ENCODE peak calls at places on chromosomes 12 and 14, in five cellular contexts. C, F, D, B and W are unnamed samples. For H3K36me3, the result is how much of the 10 kb centered on the place peaks cover.

GRCh38 chr14:54083549-54084239 is 127.1 kb upstream of the BMP4 start:
- DNase-seq in C (peak), F (no peak), D (no peak), B (no peak), W (no peak)

GRCh38 chr12:46362895-46363581 is 9.5 kb downstream of the SLC38A2 start:
- DNase-seq in C (no peak), F (no peak), D (no peak), B (no peak), W (no peak)

GRCh38 chr12:42704340-42704739 is 114.8 kb upstream of the PRICKLE1 start:
- DNase-seq in C (no peak), F (no peak), D (no peak), B (no peak), W (no peak)

GRCh38 chr12:71685312-71685906 is 473 bp upstream of the TMEM19 start:
- DNase-seq in C (no peak), F (no peak), D (no peak), B (no peak), W (no peak)

GRCh38 chr14:73463411-73463810 is 5.1 kb upstream of the NUMB start:
- DNase-seq in C (peak), F (peak), D (no peak), B (no peak), W (no peak)

GRCh38 chr12:103468837-103469236 is 26.9 kb downstream of the C12orf42 start:
- DNase-seq in C (no peak), F (no peak), D (no peak), B (no peak), W (no peak)

GRCh38 chr14:79861111-79861510 is 350.2 kb downstream of the DIO2 start:
- DNase-seq in C (peak), F (no peak), D (no peak), B (peak), W (peak)

GRCh38 chr14:61147369-61147897 is 133.7 kb downstream of the TMEM30B start:
- DNase-seq in C (no peak), F (peak), D (no peak), B (no peak), W (no peak)

GRCh38 chr12:57590536-57590891 is 478 bp upstream of the PIP4K2C start:
- DNase-seq in C (no peak), F (no peak), D (no peak), B (peak), W (no peak)

GRCh38 chr12:56202366-56202765 is 13.1 kb upstream of the SMARCC2 start:
- DNase-seq in C (no peak), F (no peak), D (no peak), B (no peak), W (no peak)

GRCh38 chr12:46470039-46470627 is 97.6 kb upstream of the SLC38A2 start:
- DNase-seq in C (no peak), F (no peak), D (no peak), B (no peak), W (no peak)

GRCh38 chr12:58503731-58504520 is 416.4 kb downstream of the LRIG3 start:
- DNase-seq in C (no peak), F (peak), D (no peak), B (no peak), W (no peak)

GRCh38 chr12:113316155-113316554 is 18.8 kb downstream of the SLC8B1 start:
- DNase-seq in C (no peak), F (no peak), D (no peak), B (no peak), W (no peak)

GRCh38 chr14:21852061-21852664 is 178.5 kb upstream of the OR4E1 start:
- DNase-seq in C (peak), F (peak), D (peak), B (peak), W (peak)

GRCh38 chr12:105292705-105293104 is 37.8 kb upstream of the C12orf75 start:
- DNase-seq in C (peak), F (peak), D (no peak), B (no peak), W (no peak)

GRCh38 chr14:51604078-51604477 is 47.6 kb upstream of the FRMD6 start:
- DNase-seq in C (no peak), F (peak), D (no peak), B (no peak), W (no peak)

GRCh38 chr12:128818065-128819022 is 5.4 kb downstream of the SLC15A4 start:
- DNase-seq in C (peak), F (peak), D (peak), B (no peak), W (peak)

GRCh38 chr14:23869078-23869719 is 84.4 kb upstream of the DHRS4 start:
- DNase-seq in C (no peak), F (no peak), D (no peak), B (no peak), W (no peak)

GRCh38 chr12:128382946-128383739 is 116.2 kb downstream of the TMEM132C start:
- DNase-seq in C (no peak), F (no peak), D (no peak), B (no peak), W (no peak)

GRCh38 chr14:84485016-84485415 is 1044.9 kb upstream of the FLRT2 start:
- DNase-seq in C (no peak), F (no peak), D (no peak), B (no peak), W (no peak)

GRCh38 chr12:90958995-90959394 is 4.0 kb upstream of the CCER1 start:
- DNase-seq in C (peak), F (peak), D (no peak), B (no peak), W (no peak)

GRCh38 chr12:27624586-27624985 is 71.7 kb upstream of the REP15 start:
- DNase-seq in C (peak), F (no peak), D (no peak), B (no peak), W (no peak)

GRCh38 chr14:75452900-75453816 is 25.3 kb downstream of the JDP2 start:
- DNase-seq in C (peak), F (peak), D (no peak), B (peak), W (no peak)

GRCh38 chr12:12531194-12531593 is 31.5 kb downstream of the DUSP16 start:
- DNase-seq in C (no peak), F (no peak), D (no peak), B (no peak), W (no peak)

GRCh38 chr12:53786411-53786810 is 34.6 kb upstream of the CISTR start:
- DNase-seq in C (no peak), F (no peak), D (no peak), B (no peak), W (no peak)

GRCh38 chr14:100486025-100486828 is 101.0 kb downstream of the BEGAIN start:
- DNase-seq in C (peak), F (peak), D (peak), B (peak), W (peak)

GRCh38 chr12:96054262-96054645 is 18.9 kb upstream of the LTA4H start:
- DNase-seq in C (no peak), F (no peak), D (no peak), B (no peak), W (no peak)

GRCh38 chr12:108322998-108323397 is 16.1 kb downstream of the CMKLR1 start:
- DNase-seq in C (no peak), F (no peak), D (no peak), B (no peak), W (no peak)

GRCh38 chr12:71626768-71627167 is 36.9 kb downstream of the ZFC3H1 start:
- DNase-seq in C (peak), F (peak), D (no peak), B (no peak), W (no peak)

GRCh38 chr12:69555461-69555860 is 29.8 kb upstream of the CCT2 start:
- DNase-seq in C (peak), F (peak), D (no peak), B (no peak), W (no peak)

GRCh38 chr12:60752589-60752988 is 1156.8 kb downstream of the SLC16A7 start:
- DNase-seq in C (no peak), F (no peak), D (no peak), B (no peak), W (no peak)

GRCh38 chr14:42407153-42407552 is 800.5 kb downstream of the LRFN5 start:
- DNase-seq in C (no peak), F (no peak), D (no peak), B (no peak), W (no peak)

GRCh38 chr12:112122823-112123690 is 2.3 kb upstream of the TRAFD1 start:
- DNase-seq in C (no peak), F (peak), D (no peak), B (no peak), W (no peak)

DNA sequence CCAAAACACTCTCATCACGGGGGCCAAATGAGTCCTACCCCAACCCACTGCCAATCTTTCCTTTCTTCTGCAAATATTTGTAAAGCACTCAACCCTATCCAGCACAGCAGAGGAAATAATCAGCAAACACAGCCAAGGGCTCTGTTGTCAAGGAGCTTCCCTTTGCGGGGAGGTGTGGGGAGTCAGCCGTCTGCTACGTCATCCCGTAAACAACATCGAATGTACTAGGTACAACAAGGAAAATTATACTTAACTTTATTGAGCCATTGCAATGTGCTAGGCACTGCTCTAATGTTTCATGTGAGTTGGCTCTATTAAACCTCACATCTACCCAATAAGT is 22.8 kb downstream of the TMEM63C start:
- DNase-seq in C (peak), F (no peak), D (no peak), B (no peak), W (no peak)
- H3K27ac ChIP-seq in C (no peak), F (no peak), D (no peak), B (no peak), W (no peak)

DNA sequence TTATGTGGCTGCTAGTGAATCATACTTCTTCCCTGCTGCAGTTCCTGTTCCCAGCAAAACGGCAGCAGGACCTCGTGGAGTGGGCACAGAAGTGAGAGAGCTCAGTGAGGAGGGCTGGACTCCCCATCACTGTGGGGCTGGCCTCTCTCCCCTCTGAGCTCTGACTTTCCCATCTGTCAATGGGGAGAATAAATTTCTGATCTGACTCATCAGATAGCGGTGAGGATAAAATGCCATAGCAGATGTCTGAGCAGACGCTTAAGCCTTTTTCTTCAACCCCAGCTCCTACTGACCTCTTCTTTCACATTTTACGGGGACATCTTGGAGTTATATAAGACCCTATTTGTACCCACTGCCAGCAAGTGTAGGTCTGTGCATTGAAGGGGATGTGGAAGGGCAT is 116.6 kb downstream of the CRACR2A start:
- DNase-seq in C (no peak), F (no peak), D (no peak), B (no peak), W (no peak)
- H3K36me3 ChIP-seq in C (under half), F (under half), D (under half), B (under half), W (under half)

DNA sequence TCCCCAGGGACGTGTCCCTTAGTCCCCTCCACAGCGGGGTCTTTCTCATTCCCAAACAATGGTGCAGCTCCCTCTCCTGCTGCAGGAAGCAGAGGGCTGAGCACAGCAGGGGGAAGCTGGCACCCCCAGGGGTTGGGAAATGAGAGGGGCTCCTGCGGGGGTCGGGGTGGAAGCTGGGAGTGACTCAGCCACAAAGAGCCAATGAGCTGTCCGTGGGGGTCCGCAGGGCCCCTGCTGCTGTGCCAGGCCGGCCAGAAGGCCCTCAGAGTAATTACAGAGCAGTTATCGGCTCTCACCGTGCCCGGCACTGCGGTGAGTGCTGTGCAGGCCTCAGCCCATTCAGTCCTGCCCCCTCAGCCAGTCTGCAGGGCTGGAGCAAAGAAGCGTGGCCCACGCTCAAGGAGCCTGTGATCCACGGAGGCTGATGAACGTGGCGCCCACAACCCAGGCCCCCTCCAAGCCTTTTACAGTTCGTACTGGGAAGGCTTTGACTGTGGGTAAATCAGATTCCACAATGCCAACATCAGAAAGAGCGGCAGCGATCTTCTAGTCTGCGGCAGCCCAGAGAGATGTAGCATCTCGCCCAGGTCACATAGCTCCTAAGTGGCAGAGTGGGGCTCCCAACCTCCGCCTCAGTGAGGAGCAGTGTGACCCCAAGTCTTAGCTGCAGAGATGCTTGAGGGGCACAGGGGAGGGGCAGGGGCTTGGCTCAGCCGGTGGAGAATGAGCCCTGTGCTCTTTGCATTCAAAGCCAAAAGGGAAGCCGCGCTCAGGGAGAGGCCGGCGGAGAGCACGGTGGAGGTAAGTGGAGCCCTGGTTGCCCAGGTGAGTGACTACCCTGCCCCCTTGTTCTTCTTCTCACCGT is 43.4 kb downstream of the SLC6A12 start:
- DNase-seq in C (no peak), F (no peak), D (no peak), B (no peak), W (no peak)
- H2AFZ ChIP-seq in C (no peak), F (no peak), D (no peak), B (no peak), W (no peak)

GRCh38 chr12:15216036-15216889 is 5.0 kb downstream of the RERG start:
- DNase-seq in C (no peak), F (no peak), D (no peak), B (no peak), W (no peak)
- H3K27ac ChIP-seq in C (no peak), F (no peak), D (no peak), B (no peak), W (no peak)

DNA sequence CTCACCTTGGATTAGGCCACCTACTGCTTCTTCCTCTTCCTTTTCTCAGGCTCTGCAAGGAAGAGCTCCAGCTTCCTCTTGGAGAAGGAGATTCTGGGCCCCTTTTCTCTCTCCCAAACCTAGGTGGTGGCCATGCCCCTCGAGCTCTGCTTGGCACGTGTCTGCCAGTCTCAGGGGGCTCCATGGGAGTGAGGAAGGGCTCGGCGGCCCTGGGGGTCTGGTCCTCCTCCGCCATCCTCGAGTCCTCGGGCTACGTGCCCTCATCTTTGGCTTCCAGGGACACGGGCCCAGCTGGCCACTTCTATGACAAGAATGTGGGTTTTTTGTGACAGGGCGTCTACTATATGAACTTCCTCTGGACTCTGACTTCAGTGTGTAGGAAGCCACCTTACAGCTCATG is 34.3 kb downstream of the HSP90AA1 start:
- DNase-seq in C (no peak), F (no peak), D (no peak), B (no peak), W (no peak)
- H3K36me3 ChIP-seq in C (half or more), F (half or more), D (half or more), B (under half), W (under half)

DNA sequence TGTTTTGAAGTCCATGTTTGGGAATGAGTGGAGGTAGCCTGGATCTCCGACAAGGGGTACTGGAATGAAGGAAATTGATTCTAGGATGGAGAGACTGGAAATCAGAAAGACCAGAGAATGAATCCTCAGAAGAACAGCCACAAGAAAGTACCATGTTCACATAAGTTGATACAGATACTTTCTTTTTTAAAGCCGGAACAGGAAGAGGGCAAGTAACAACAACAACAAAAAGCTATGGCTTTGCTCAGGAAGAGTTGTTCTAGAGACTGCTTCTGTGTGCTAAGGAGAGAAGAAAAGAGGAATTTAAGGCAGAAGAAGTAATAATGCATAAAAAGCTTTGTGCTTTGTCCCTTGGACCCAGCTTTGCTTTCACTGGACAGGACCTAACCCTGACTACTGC is 6.2 kb downstream of the TC2N start:
- DNase-seq in C (no peak), F (no peak), D (no peak), B (no peak), W (no peak)
- H2AFZ ChIP-seq in C (no peak), F (no peak), D (no peak), B (no peak), W (no peak)

GRCh38 chr12:44334347-44334746 is 498.5 kb downstream of the TMEM117 start:
- DNase-seq in C (peak), F (no peak), D (no peak), B (no peak), W (no peak)

DNA sequence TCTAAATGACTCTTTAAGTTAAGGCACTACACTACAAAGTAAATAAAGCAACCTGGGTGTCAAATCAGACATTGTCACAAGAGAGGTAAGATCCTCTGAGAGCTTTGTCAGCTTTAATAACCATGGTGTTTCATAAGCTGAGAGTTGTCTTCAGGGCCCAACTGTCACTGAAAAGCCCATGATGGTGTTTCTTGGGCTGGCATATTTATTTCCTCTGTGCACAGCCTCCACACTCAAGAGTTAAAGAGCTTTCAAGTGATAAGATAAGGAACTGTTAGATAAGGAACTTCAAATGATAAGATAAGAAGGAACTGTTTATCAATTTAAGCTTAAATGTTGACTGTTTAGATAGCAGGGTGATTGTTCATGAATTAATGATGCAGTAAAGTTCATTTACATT is 495.4 kb downstream of the TMEM117 start:
- DNase-seq in C (no peak), F (no peak), D (no peak), B (no peak), W (no peak)
- H3K27ac ChIP-seq in C (no peak), F (no peak), D (no peak), B (no peak), W (no peak)

GRCh38 chr14:89973234-89973823 is 17.6 kb downstream of the TDP1 start:
- DNase-seq in C (peak), F (peak), D (peak), B (peak), W (peak)
- H3K36me3 ChIP-seq in C (under half), F (under half), D (half or more), B (under half), W (half or more)

GRCh38 chr14:68364823-68365222 is 428.0 kb downstream of the ZFP36L1 start:
- DNase-seq in C (no peak), F (no peak), D (no peak), B (peak), W (no peak)

GRCh38 chr14:68362841-68363240 is 430.0 kb downstream of the ZFP36L1 start:
- DNase-seq in C (no peak), F (no peak), D (peak), B (no peak), W (no peak)

GRCh38 chr14:68365228-68365627 is 427.6 kb downstream of the ZFP36L1 start:
- DNase-seq in C (peak), F (peak), D (no peak), B (no peak), W (no peak)

GRCh38 chr14:68363841-68364711 is 428.8 kb downstream of the ZFP36L1 start:
- DNase-seq in C (no peak), F (peak), D (no peak), B (peak), W (no peak)

DNA sequence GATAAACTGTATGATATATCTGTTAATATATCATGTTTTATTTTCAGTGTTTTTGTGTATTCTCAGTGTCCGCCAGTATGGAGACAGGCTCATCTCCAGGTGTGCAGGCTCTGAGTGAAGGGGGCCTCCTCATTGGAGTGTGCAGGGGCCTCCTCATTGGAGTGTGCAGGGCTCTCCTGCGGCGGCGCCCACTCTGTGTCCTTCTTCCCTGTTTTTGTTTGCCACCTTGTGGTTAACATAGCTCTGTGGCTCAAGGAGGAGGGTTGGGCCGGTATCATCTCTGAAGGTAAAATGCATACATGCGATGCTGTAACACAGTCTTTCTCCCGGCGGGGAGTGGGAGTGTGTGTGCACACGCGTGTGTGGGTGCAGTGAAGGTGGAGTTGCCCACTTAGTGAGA is 429.5 kb downstream of the ZFP36L1 start:
- DNase-seq in C (no peak), F (no peak), D (peak), B (peak), W (no peak)
- H2AFZ ChIP-seq in C (no peak), F (no peak), D (peak), B (peak), W (no peak)